ENCODE peak calls at places on chromosomes 7 and 10, in five cellular contexts. Z is T-helper 9 cell, R is H9, E is T-helper 17 cell, X is GM04504. Y is an unnamed sample.

GRCh38 chr7:137682596-137682995 is 164.2 kb downstream of the DGKI start:
- DNase-seq in Z (no peak), R (no peak), E (no peak), X (no peak), Y (no peak)

GRCh38 chr7:138625084-138625848 is 75.9 kb downstream of the SVOPL start:
- DNase-seq in Z (no peak), R (no peak), E (no peak), X (no peak), Y (no peak)

GRCh38 chr7:43905209-43905946 is 1.0 kb downstream of the URGCP start:
- DNase-seq in Z (no peak), R (peak; percentile 72), E (no peak), X (no peak), Y (no peak)

GRCh38 chr7:137606061-137606674 is 240.6 kb downstream of the DGKI start:
- DNase-seq in Z (no peak), R (no peak), E (no peak), X (peak; percentile 28), Y (no peak)

GRCh38 chr10:78630944-78631838 is 437.6 kb upstream of the ZMIZ1 start:
- DNase-seq in Z (no peak), R (no peak), E (no peak), X (no peak), Y (peak; percentile 70)

GRCh38 chr7:85062651-85063050 is 124.2 kb downstream of the SEMA3D start:
- DNase-seq in Z (no peak), R (no peak), E (no peak), X (no peak), Y (no peak)

GRCh38 chr7:116543664-116544063 is 18.8 kb downstream of the CAV1 start:
- DNase-seq in Z (no peak), R (no peak), E (no peak), X (peak; percentile 68), Y (no peak)

GRCh38 chr10:11144626-11145497 is 127.2 kb downstream of the CELF2 start:
- DNase-seq in Z (no peak), R (no peak), E (no peak), X (no peak), Y (no peak)

GRCh38 chr7:154841731-154842331 is 161.1 kb downstream of the PAXIP1 start:
- DNase-seq in Z (no peak), R (no peak), E (no peak), X (no peak), Y (no peak)

GRCh38 chr10:48623607-48624132 is 18.8 kb upstream of the ARHGAP22 start:
- DNase-seq in Z (no peak), R (no peak), E (no peak), X (no peak), Y (no peak)

Y was measured in coronary artery.